ENCODE peak calls at places on chromosomes 4 and X, in ten cellular contexts. T, Z, B, M, Y, K, D, H, S and I are unnamed samples.
A peak's percentile ranks its signal among the peaks of the same experiment; 100 is the strongest.

GRCh38 chrX:19889582-19890342 is 2.4 kb upstream of the SH3KBP1 start:
- DNase-seq in D (no peak), H (no peak), K (no peak), T (peak; percentile 59), Y (no peak), Z (no peak), B (peak; percentile 72), M (no peak), S (peak; percentile 83), I (peak; percentile 41)

GRCh38 chr4:164251257-164251656 is 502.7 kb upstream of the SMIM31 start:
- DNase-seq in S (no peak), K (no peak), M (no peak), H (no peak), Z (no peak), B (no peak), D (no peak), Y (no peak), T (no peak), I (no peak)

GRCh38 chr4:85510632-85510984 is 35.7 kb downstream of the ARHGAP24 start:
- DNase-seq in D (no peak), T (no peak), Y (no peak), S (no peak), M (no peak), H (no peak), K (no peak), B (no peak), Z (no peak), I (no peak)

GRCh38 chr4:156328882-156329281 is 375.2 kb upstream of the CTSO start:
- DNase-seq in B (no peak), H (no peak), T (no peak), Y (no peak), K (no peak), D (no peak), S (no peak), Z (no peak), M (no peak), I (no peak)

GRCh38 chr4:59671037-59671436 is 1529.1 kb upstream of the ADGRL3 start:
- DNase-seq in Y (no peak), Z (no peak), D (no peak), K (no peak), M (no peak), B (peak; percentile 13), H (no peak), T (no peak), S (no peak), I (no peak)

GRCh38 chrX:15816886-15817285 is 26.6 kb downstream of the ZRSR2 start:
- DNase-seq in Y (no peak), M (no peak), B (no peak), Z (no peak), T (no peak), D (no peak), K (no peak), S (no peak), H (no peak), I (no peak)

GRCh38 chrX:36898301-36898700 is 109.9 kb upstream of the FAM47C start:
- DNase-seq in T (no peak), Y (no peak), S (peak; percentile 0), B (peak; percentile 30), H (no peak), D (no peak), K (no peak), M (no peak), Z (no peak), I (no peak)

GRCh38 chr4:1833307-1834046 is 22.5 kb downstream of the LETM1 start:
- DNase-seq in M (no peak), T (no peak), S (no peak), B (no peak), H (no peak), Y (no peak), Z (no peak), K (no peak), D (no peak), I (no peak)

GRCh38 chr4:74610491-74610890 is 165.6 kb downstream of the AREG start:
- DNase-seq in D (no peak), K (no peak), Z (no peak), S (no peak), T (no peak), M (no peak), H (no peak), Y (no peak), B (no peak), I (no peak)

GRCh38 chrX:48835524-48836329 is at the start of gene PCSK1N:
- DNase-seq in B (peak; percentile 57), T (peak; percentile 49), K (no peak), Y (no peak), D (no peak), Z (no peak), M (no peak), H (no peak), S (no peak), I (no peak)

GRCh38 chr4:26330186-26330787 is 9.5 kb downstream of the RBPJ start:
- DNase-seq in Z (no peak), D (no peak), B (peak; percentile 75), Y (no peak), S (peak; percentile 68), H (no peak), T (peak; percentile 28), K (no peak), M (no peak), I (no peak)

GRCh38 chr4:36758779-36759178 is 477.4 kb downstream of the DTHD1 start:
- DNase-seq in S (no peak), B (no peak), K (no peak), D (no peak), M (no peak), T (no peak), Y (no peak), H (no peak), Z (no peak), I (no peak)

GRCh38 chrX:40081679-40082068 is 16.1 kb downstream of the BCOR start:
- DNase-seq in Y (no peak), K (no peak), M (no peak), S (no peak), H (no peak), T (no peak), D (no peak), Z (no peak), B (no peak), I (no peak)

GRCh38 chrX:85963736-85964135 is 83.6 kb downstream of the CHM start:
- DNase-seq in T (peak; percentile 2), Z (no peak), D (no peak), Y (no peak), H (no peak), M (peak; percentile 36), B (peak; percentile 75), K (no peak), S (peak; percentile 96), I (peak; percentile 75)
- H3K27ac ChIP-seq in T (no peak overlapping the region), Z (no peak overlapping the region), D (no peak overlapping the region), Y (no peak overlapping the region), H (no peak overlapping the region), M (no peak overlapping the region), B (no peak overlapping the region), K (no peak overlapping the region), S (no peak overlapping the region), I (no peak overlapping the region)

GRCh38 chrX:73561791-73562190 is 1.2 kb upstream of the CHIC1 start:
- DNase-seq in Z (no peak), H (no peak), Y (no peak), S (peak; percentile 37), K (no peak), T (no peak), B (no peak), M (no peak), D (no peak), I (no peak)

GRCh38 chrX:73562458-73562857 is 539 bp upstream of the CHIC1 start:
- DNase-seq in H (no peak), K (no peak), B (no peak), Z (no peak), S (no peak), Y (no peak), D (no peak), M (no peak), T (no peak), I (no peak)

GRCh38 chrX:73562986-73563739 is at the start of gene CHIC1:
- DNase-seq in H (peak; percentile 69), D (peak; percentile 55), S (peak; percentile 66), Z (peak; percentile 4), T (peak; percentile 59), Y (peak; percentile 56), B (peak; percentile 61), M (peak; percentile 66), K (peak; percentile 78), I (peak; percentile 36)

DNA sequence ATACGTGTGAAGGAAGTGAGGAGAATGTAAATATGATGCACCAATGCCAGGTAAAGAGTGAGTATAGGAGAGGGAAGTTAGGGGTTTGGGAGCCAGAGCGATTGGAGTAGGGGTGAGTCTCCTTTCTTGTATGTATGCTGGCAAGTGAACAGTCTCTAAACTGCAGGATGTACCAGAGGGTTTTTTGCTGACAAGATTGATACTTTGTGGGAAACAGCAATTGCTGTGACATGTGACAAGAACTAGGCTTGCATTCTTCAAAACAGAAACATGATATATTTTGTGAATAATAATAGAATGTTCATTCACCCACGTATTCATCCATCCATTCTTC is 710 bp downstream of the CHIC1 start:
- DNase-seq in Z (no peak), S (no peak), K (no peak), T (peak; percentile 3), Y (no peak), H (no peak), D (no peak), B (no peak), M (no peak), I (no peak)
- H3K4me3 ChIP-seq in Z (peak overlapping the region; percentile 73), S (peak overlapping the region; percentile 95), K (peak overlapping the region; percentile 60), T (peak overlapping the region; percentile 61), Y (peak overlapping the region; percentile 62), H (peak overlapping the region; percentile 55), D (peak overlapping the region; percentile 55), B (peak overlapping the region; percentile 93), M (peak overlapping the region; percentile 50), I (peak overlapping the region; percentile 59)

GRCh38 chrX:55159556-55159955 is 60.6 kb upstream of the PAGE5 start:
- DNase-seq in D (no peak), H (no peak), M (no peak), B (no peak), S (no peak), Y (no peak), K (no peak), Z (no peak), T (no peak), I (no peak)

GRCh38 chrX:55163171-55163570 is 57.0 kb upstream of the PAGE5 start:
- DNase-seq in B (no peak), M (no peak), H (no peak), T (no peak), D (no peak), Z (no peak), K (no peak), S (no peak), Y (no peak), I (no peak)

GRCh38 chrX:55161581-55161980 is 58.6 kb upstream of the PAGE5 start:
- DNase-seq in M (no peak), Z (no peak), K (no peak), Y (no peak), T (no peak), H (no peak), S (no peak), D (no peak), B (no peak), I (no peak)

GRCh38 chrX:55160685-55161552 is 59.2 kb upstream of the PAGE5 start:
- DNase-seq in T (peak; percentile 55), B (peak; percentile 91), Z (peak; percentile 63), H (peak; percentile 87), K (peak; percentile 92), S (peak; percentile 84), D (peak; percentile 89), M (peak; percentile 89), Y (peak; percentile 88), I (peak; percentile 59)
- TF ChIP-seq CTCF in T (peak; percentile 45), B (peak; percentile 59), Z (peak; percentile 15), H (no peak), K (no peak), S (peak; percentile 32), D (no peak), M (peak; percentile 49), Y (peak; percentile 83), I (peak; percentile 13)

GRCh38 chr4:92307886-92308285 is 4.1 kb downstream of the GRID2 start:
- DNase-seq in S (no peak), D (no peak), T (no peak), M (no peak), Z (no peak), H (no peak), B (no peak), Y (no peak), K (no peak), I (no peak)
- H3K27ac ChIP-seq in S (no peak overlapping the region), D (no peak overlapping the region), T (no peak overlapping the region), M (no peak overlapping the region), Z (no peak overlapping the region), H (no peak overlapping the region), B (no peak overlapping the region), Y (no peak overlapping the region), K (no peak overlapping the region), I (no peak overlapping the region)